ENCODE peak calls at places on chromosomes 6 and 20, in six cellular contexts. One of them, this sample, is unnamed.

GRCh38 chr6:40116829-40117228 is 182.6 kb upstream of the MOCS1 start:
- DNase-seq in A172: no peak
- DNase-seq in HS-5: no peak
- DNase-seq in NCI-H1694: no peak
- DNase-seq in RPMI7951: no peak
- DNase-seq in AML-193: no peak
- DNase-seq in this sample: no peak

GRCh38 chr6:125558907-125559306 is 190.5 kb upstream of the HEY2 start:
- DNase-seq in A172: no peak
- DNase-seq in HS-5: no peak
- DNase-seq in NCI-H1694: no peak
- DNase-seq in RPMI7951: no peak
- DNase-seq in AML-193: no peak
- DNase-seq in this sample: no peak

GRCh38 chr20:15673206-15673605 is 900.0 kb downstream of the KIF16B start:
- DNase-seq in A172: peak; percentile 86
- DNase-seq in HS-5: peak; percentile 77
- DNase-seq in NCI-H1694: no peak
- DNase-seq in RPMI7951: no peak
- DNase-seq in AML-193: no peak
- DNase-seq in this sample: no peak

GRCh38 chr6:87183687-87184086 is 28.3 kb downstream of the ZNF292 start:
- DNase-seq in A172: no peak
- DNase-seq in HS-5: peak; percentile 58
- DNase-seq in NCI-H1694: no peak
- DNase-seq in RPMI7951: peak; percentile 18
- DNase-seq in AML-193: no peak
- DNase-seq in this sample: no peak

GRCh38 chr6:1479095-1479494 is 89.7 kb downstream of the FOXF2 start:
- DNase-seq in A172: peak; percentile 47
- DNase-seq in HS-5: peak; percentile 72
- DNase-seq in NCI-H1694: no peak
- DNase-seq in RPMI7951: peak; percentile 92
- DNase-seq in AML-193: no peak
- DNase-seq in this sample: no peak

GRCh38 chr6:26246553-26246952 is 118.4 kb upstream of the BTN3A2 start:
- DNase-seq in A172: no peak
- DNase-seq in HS-5: no peak
- DNase-seq in NCI-H1694: no peak
- DNase-seq in RPMI7951: no peak
- DNase-seq in AML-193: no peak
- DNase-seq in this sample: no peak

GRCh38 chr20:3283222-3283820 is 44.3 kb upstream of the SLC4A11 start:
- DNase-seq in A172: no peak
- DNase-seq in HS-5: no peak
- DNase-seq in NCI-H1694: no peak
- DNase-seq in RPMI7951: no peak
- DNase-seq in AML-193: no peak
- DNase-seq in this sample: no peak

GRCh38 chr6:10409766-10410209 is 5.1 kb downstream of the TFAP2A start:
- DNase-seq in A172: no peak
- DNase-seq in HS-5: no peak
- DNase-seq in NCI-H1694: no peak
- DNase-seq in RPMI7951: peak; percentile 40
- DNase-seq in AML-193: peak; percentile 11
- DNase-seq in this sample: no peak

GRCh38 chr6:161459008-161459407 is 185.1 kb upstream of the AGPAT4 start:
- DNase-seq in A172: no peak
- DNase-seq in HS-5: no peak
- DNase-seq in NCI-H1694: no peak
- DNase-seq in RPMI7951: no peak
- DNase-seq in AML-193: no peak
- DNase-seq in this sample: no peak

GRCh38 chr6:101435028-101435427 is 41.5 kb downstream of the GRIK2 start:
- DNase-seq in A172: no peak
- DNase-seq in HS-5: no peak
- DNase-seq in NCI-H1694: no peak
- DNase-seq in RPMI7951: no peak
- DNase-seq in AML-193: no peak
- DNase-seq in this sample: no peak

GRCh38 chr6:18432180-18432579 is 45.0 kb downstream of the RNF144B start:
- DNase-seq in A172: peak; percentile 5
- DNase-seq in HS-5: no peak
- DNase-seq in NCI-H1694: no peak
- DNase-seq in RPMI7951: no peak
- DNase-seq in AML-193: no peak
- DNase-seq in this sample: no peak

GRCh38 chr20:50804453-50805348 is 9.8 kb downstream of the BCAS4 start:
- DNase-seq in A172: no peak
- DNase-seq in HS-5: no peak
- DNase-seq in NCI-H1694: no peak
- DNase-seq in RPMI7951: no peak
- DNase-seq in AML-193: no peak
- DNase-seq in this sample: no peak

GRCh38 chr20:1178623-1179022 is 6.2 kb downstream of the TMEM74B start:
- DNase-seq in A172: no peak
- DNase-seq in HS-5: no peak
- DNase-seq in NCI-H1694: no peak
- DNase-seq in RPMI7951: no peak
- DNase-seq in AML-193: no peak
- DNase-seq in this sample: no peak

GRCh38 chr6:134258849-134259306 is 59.0 kb downstream of the SGK1 start:
- DNase-seq in A172: no peak
- DNase-seq in HS-5: no peak
- DNase-seq in NCI-H1694: no peak
- DNase-seq in RPMI7951: no peak
- DNase-seq in AML-193: no peak
- DNase-seq in this sample: no peak

GRCh38 chr6:168136622-168137021 is 57.6 kb upstream of the FRMD1 start:
- DNase-seq in A172: no peak
- DNase-seq in HS-5: no peak
- DNase-seq in NCI-H1694: no peak
- DNase-seq in RPMI7951: no peak
- DNase-seq in AML-193: no peak
- DNase-seq in this sample: no peak